ENCODE peak calls at places on chromosomes 13 and 19, in six cellular contexts. S is body of pancreas; Y is uterus; D is GM23338; G is left ventricle myocardium inferior; M is CD4-positive, alpha-beta memory T cell. Z is an unnamed sample. For H3K36me3, the result is how much of the 10 kb centered on the place peaks cover.

GRCh38 chr19:39966617-39967016 is 4.3 kb upstream of the PSMC4 start:
- DNase-seq in S (no peak), Y (no peak), D (no peak), G (no peak), M (no peak), Z (no peak)

GRCh38 chr13:23392313-23392712 is 41.2 kb downstream of the SACS start:
- DNase-seq in S (no peak), Y (no peak), D (no peak), G (no peak), M (no peak), Z (no peak)

GRCh38 chr19:41934849-41935374 is 6.7 kb upstream of the ERFL start:
- DNase-seq in S (peak), Y (peak), D (peak), G (peak), M (peak), Z (peak)

GRCh38 chr19:743168-743687 is 7.7 kb upstream of the MISP start:
- DNase-seq in S (no peak), Y (no peak), D (peak), G (peak), M (no peak), Z (no peak)

GRCh38 chr19:53881482-53882390 is at the start of gene PRKCG:
- DNase-seq in S (peak), Y (no peak), D (peak), G (peak), M (peak), Z (no peak)

GRCh38 chr13:41811588-41812021 is 149.3 kb downstream of the VWA8 start:
- DNase-seq in S (no peak), Y (no peak), D (no peak), G (no peak), M (no peak), Z (no peak)

GRCh38 chr13:47598340-47598911 is 402.6 kb downstream of the SUCLA2 start:
- DNase-seq in S (no peak), Y (no peak), D (peak), G (no peak), M (no peak), Z (no peak)

GRCh38 chr13:22106058-22106457 is 435.2 kb downstream of the FGF9 start:
- DNase-seq in S (no peak), Y (no peak), D (no peak), G (no peak), M (no peak), Z (no peak)

GRCh38 chr19:54364775-54365257 is at the start of gene LAIR1:
- DNase-seq in S (no peak), Y (peak), D (no peak), G (no peak), M (peak), Z (peak)

GRCh38 chr13:109870281-109871017 is 84.1 kb upstream of the IRS2 start:
- DNase-seq in S (no peak), Y (no peak), D (no peak), G (no peak), M (no peak), Z (no peak)

GRCh38 chr13:109868583-109869311 is 82.4 kb upstream of the IRS2 start:
- DNase-seq in S (no peak), Y (no peak), D (no peak), G (no peak), M (no peak), Z (no peak)

GRCh38 chr13:109867766-109868165 is 81.4 kb upstream of the IRS2 start:
- DNase-seq in S (no peak), Y (no peak), D (no peak), G (no peak), M (no peak), Z (no peak)

GRCh38 chr13:109871018-109871370 is 84.6 kb upstream of the IRS2 start:
- DNase-seq in S (no peak), Y (no peak), D (no peak), G (no peak), M (no peak), Z (no peak)

DNA sequence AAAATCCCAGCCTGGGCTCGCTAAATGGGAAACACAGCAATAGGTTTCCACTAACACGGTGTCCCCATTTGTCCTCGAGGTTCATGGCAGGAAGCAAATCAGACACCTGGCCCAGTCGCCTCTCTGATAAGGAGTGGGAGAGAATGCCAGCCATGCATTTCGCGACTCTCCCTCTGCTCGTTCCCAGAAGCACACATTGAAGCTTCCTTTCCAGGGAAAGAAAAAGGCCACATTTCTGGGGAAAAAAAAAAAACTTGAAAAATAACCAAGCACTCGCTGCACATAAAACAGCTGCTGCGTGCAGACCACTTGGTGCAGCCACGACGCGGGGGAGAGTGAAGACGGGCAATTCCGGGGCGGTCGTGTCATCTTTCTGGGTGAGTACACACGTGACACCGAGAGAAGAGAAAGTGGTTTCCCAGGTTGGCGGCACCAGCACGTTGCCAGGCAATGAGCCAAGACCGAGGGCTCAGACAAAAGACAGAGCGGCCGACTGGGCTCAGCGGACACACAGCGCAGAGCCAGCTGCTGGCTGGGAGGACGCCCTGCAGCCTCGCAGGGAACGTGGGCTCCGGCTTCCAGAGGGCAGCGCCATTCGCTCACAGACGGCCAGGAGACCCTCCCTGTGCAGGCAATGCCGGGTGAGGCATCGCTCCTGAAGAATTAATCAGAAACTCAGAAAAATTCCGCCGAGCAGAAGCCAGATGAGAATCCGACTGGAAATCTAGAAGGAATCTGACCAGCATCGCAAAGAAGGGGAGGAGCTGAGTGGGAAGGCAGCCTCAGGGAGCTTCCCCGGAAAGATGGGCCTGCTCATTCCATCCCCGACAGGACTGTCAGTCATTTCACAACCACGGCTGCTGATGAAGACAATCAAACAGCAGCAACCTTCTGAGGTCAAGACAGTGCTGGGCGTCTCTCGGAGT is 83.2 kb upstream of the IRS2 start:
- DNase-seq in S (peak), Y (peak), D (peak), G (peak), M (no peak), Z (peak)
- H3K27ac ChIP-seq in S (peak), Y (peak), D (no peak), G (peak), M (no peak), Z (no peak)

GRCh38 chr13:20033486-20033885 is 75.0 kb downstream of the ZMYM2 start:
- DNase-seq in S (no peak), Y (no peak), D (no peak), G (no peak), M (no peak), Z (no peak)
- H3K36me3 ChIP-seq in S (under half), Y (under half), D (under half), G (half or more), M (under half), Z (under half)

GRCh38 chr13:75798353-75799245 is 162.5 kb downstream of the LMO7 start:
- DNase-seq in S (no peak), Y (no peak), D (no peak), G (no peak), M (no peak), Z (no peak)

GRCh38 chr13:75796825-75797224 is 160.7 kb downstream of the LMO7 start:
- DNase-seq in S (no peak), Y (no peak), D (no peak), G (no peak), M (no peak), Z (no peak)

GRCh38 chr13:75795274-75795673 is 159.1 kb downstream of the LMO7 start:
- DNase-seq in S (no peak), Y (no peak), D (no peak), G (no peak), M (no peak), Z (no peak)

GRCh38 chr13:75797719-75798118 is 161.6 kb downstream of the LMO7 start:
- DNase-seq in S (no peak), Y (no peak), D (no peak), G (no peak), M (no peak), Z (no peak)

DNA sequence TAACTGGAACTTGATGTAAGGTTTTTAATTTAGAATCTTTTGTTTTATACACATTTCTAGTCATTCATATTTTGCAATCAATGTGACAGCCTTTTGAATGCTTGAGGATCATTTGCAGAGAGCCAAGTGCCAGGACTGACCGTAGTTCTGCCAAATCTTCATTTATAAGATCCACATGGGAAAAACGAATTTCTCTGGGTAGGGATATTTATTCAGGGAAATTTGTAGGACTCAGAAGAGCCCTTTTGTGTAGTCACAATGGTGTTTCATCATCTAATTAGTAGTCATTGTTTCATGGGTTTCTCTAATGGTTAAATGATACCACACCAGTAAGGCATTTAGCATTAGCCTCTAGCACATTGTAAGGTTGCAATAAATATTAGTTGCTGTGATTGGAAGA is 161.1 kb downstream of the LMO7 start:
- DNase-seq in S (no peak), Y (no peak), D (no peak), G (no peak), M (no peak), Z (no peak)
- H3K27ac ChIP-seq in S (no peak), Y (no peak), D (no peak), G (peak), M (no peak), Z (no peak)

GRCh38 chr19:2722541-2723344 is 1.6 kb upstream of the DIRAS1 start:
- DNase-seq in S (no peak), Y (peak), D (peak), G (peak), M (no peak), Z (no peak)

GRCh38 chr19:2721570-2722540 is 683 bp upstream of the DIRAS1 start:
- DNase-seq in S (no peak), Y (no peak), D (peak), G (no peak), M (no peak), Z (no peak)

GRCh38 chr19:2724148-2724557 is 3.0 kb upstream of the DIRAS1 start:
- DNase-seq in S (no peak), Y (no peak), D (peak), G (no peak), M (no peak), Z (no peak)

GRCh38 chr19:2723747-2724146 is 2.6 kb upstream of the DIRAS1 start:
- DNase-seq in S (no peak), Y (no peak), D (no peak), G (no peak), M (no peak), Z (no peak)

GRCh38 chr19:2723345-2723715 is 2.2 kb upstream of the DIRAS1 start:
- DNase-seq in S (no peak), Y (no peak), D (no peak), G (no peak), M (no peak), Z (no peak)
- H3K36me3 ChIP-seq in S (under half), Y (under half), D (under half), G (under half), M (under half), Z (under half)

GRCh38 chr19:2226840-2227360 is 9.2 kb downstream of the PLEKHJ1 start:
- DNase-seq in S (no peak), Y (no peak), D (no peak), G (no peak), M (no peak), Z (no peak)

GRCh38 chr19:2228157-2229030 is 7.7 kb downstream of the PLEKHJ1 start:
- DNase-seq in S (no peak), Y (no peak), D (no peak), G (no peak), M (no peak), Z (no peak)

GRCh38 chr19:2229103-2230028 is 6.8 kb downstream of the PLEKHJ1 start:
- DNase-seq in S (no peak), Y (no peak), D (no peak), G (no peak), M (no peak), Z (no peak)

GRCh38 chr19:2226051-2226839 is 9.9 kb downstream of the PLEKHJ1 start:
- DNase-seq in S (no peak), Y (no peak), D (no peak), G (no peak), M (no peak), Z (no peak)

GRCh38 chr19:2227415-2228156 is 8.5 kb downstream of the PLEKHJ1 start:
- DNase-seq in S (no peak), Y (no peak), D (peak), G (no peak), M (no peak), Z (no peak)
- H3K27ac ChIP-seq in S (no peak), Y (no peak), D (no peak), G (no peak), M (no peak), Z (peak)

GRCh38 chr19:15866646-15867045 is 31.2 kb downstream of the CYP4F2 start:
- DNase-seq in S (no peak), Y (no peak), D (no peak), G (no peak), M (no peak), Z (no peak)

GRCh38 chr19:15875075-15875474 is 22.8 kb downstream of the CYP4F2 start:
- DNase-seq in S (no peak), Y (no peak), D (no peak), G (no peak), M (no peak), Z (no peak)

GRCh38 chr19:15869109-15869555 is 28.7 kb downstream of the CYP4F2 start:
- DNase-seq in S (peak), Y (peak), D (peak), G (no peak), M (peak), Z (peak)

GRCh38 chr19:15869873-15870272 is 28.0 kb downstream of the CYP4F2 start:
- DNase-seq in S (no peak), Y (no peak), D (no peak), G (no peak), M (no peak), Z (no peak)

DNA sequence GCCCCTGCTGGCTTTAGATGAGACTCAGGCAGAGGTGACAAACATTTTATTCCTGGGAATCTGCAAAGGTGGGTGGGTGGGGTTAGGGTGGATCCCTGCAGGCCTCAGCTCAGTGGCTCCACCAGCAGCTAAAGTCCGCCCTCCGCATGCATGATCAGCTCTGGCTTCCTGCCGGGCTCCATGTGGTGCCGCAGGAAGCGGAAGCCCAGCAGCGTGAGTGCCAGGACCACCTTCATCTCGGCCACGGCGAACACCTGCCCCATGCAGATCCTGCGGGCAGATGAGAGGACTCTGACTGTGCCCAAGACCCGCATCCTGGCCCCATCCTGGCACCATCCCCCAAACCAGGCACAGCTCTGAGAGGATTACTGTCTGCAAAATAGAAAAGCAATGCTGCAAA is 26.3 kb downstream of the CYP4F2 start:
- DNase-seq in S (no peak), Y (no peak), D (no peak), G (no peak), M (peak), Z (no peak)
- H3K36me3 ChIP-seq in S (under half), Y (under half), D (under half), G (under half), M (under half), Z (under half)

GRCh38 chr13:113094410-113094800 is 11.2 kb upstream of the F7 start:
- DNase-seq in S (no peak), Y (no peak), D (no peak), G (no peak), M (no peak), Z (no peak)

GRCh38 chr13:113093580-113094409 is 11.8 kb upstream of the F7 start:
- DNase-seq in S (no peak), Y (no peak), D (no peak), G (peak), M (no peak), Z (no peak)

GRCh38 chr13:113091211-113091771 is 14.3 kb upstream of the F7 start:
- DNase-seq in S (no peak), Y (no peak), D (no peak), G (peak), M (no peak), Z (no peak)

GRCh38 chr13:113091891-113092775 is 13.5 kb upstream of the F7 start:
- DNase-seq in S (no peak), Y (no peak), D (no peak), G (peak), M (no peak), Z (no peak)

DNA sequence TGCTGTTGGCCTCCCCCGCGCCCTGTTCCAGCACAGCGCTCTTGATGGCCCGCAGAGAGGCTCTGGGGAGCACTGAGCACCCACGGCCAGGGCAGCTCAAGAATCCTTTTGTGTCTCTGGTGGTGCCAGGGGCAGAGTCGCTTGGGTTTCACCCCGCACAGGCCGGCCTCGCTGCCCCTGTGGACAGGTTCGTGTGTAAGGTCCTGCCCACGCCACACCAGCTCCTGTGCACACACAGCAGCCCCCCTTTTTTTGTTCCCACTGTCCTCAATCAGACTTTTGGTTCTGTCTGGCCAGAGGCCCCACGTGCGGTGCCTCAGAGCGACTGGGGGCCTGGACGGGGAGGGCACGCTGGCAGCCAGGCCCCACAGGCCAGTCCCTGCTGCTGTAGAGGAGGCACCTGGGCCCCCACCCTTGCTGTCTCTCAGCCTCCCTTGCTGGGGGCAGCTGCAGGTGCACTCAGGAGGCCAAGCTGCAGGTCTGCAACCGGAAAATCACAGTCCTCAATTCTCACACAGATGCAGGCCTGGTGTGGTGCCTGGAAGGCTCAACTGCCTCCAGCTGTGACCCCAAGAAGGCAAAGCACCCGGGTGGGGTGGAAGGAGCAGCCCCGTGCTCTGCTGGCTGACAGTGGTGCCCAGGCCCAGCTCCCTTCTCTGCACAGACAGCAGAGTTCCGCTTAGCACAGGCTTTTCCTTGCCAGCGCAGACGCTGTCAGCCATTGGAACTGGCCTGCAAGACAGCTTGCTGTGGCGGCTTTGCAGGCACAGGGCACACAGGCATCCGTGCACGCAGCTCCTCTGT is 12.6 kb upstream of the F7 start:
- DNase-seq in S (no peak), Y (no peak), D (no peak), G (peak), M (no peak), Z (no peak)
- H3K27ac ChIP-seq in S (no peak), Y (no peak), D (no peak), G (no peak), M (no peak), Z (no peak)

GRCh38 chr19:7385062-7385461 is 36.3 kb downstream of the ARHGEF18 start:
- DNase-seq in S (no peak), Y (no peak), D (no peak), G (no peak), M (no peak), Z (no peak)
- H3K36me3 ChIP-seq in S (under half), Y (under half), D (under half), G (under half), M (half or more), Z (under half)

DNA sequence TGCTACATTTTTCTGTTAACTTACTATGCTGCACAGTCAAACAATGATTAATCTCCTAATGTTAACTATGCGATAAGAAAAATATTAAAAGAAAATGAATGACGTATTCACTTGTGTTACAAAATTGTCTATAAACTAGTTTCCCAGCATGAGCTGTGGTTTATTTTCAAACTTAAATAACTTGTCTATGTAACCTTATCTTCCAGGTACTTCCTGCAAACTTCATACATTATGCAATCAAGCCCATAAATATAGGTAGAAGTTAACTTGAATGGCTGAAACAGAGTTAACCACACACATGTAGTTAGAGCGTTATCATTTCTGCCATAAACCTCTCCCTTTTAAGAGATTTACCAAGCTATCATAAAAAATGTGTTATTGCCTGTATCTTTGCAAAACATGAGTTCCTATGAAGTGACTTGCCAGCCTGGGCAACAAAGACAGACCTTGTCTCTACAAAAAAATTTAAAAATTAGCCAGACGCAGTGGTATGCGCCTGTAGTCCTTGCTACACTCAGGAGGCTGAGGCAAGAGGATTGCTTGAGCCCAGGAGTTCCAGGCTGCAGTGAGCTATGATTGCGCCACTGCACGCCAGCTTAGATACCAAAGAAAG is 17.7 kb upstream of the KLF5 start:
- DNase-seq in S (no peak), Y (no peak), D (no peak), G (no peak), M (no peak), Z (no peak)
- H3K27ac ChIP-seq in S (peak), Y (no peak), D (no peak), G (no peak), M (no peak), Z (no peak)

Z was measured in tibial nerve.